ENCODE peak calls at places on chromosomes 13 and 19, in seven cellular contexts. One of them, this sample, is unnamed.

GRCh38 chr19:46862504-46862835 is 1.7 kb downstream of the ARHGAP35 start:
- DNase-seq in GM12878: no peak
- DNase-seq in HepG2: no peak
- DNase-seq in H1: no peak
- DNase-seq in HCT116: no peak
- DNase-seq in K562: no peak
- DNase-seq in SK-N-SH: no peak
- DNase-seq in this sample: no peak

GRCh38 chr13:48255954-48256353 is 22.9 kb downstream of the ITM2B start:
- DNase-seq in SK-N-SH: no peak
- DNase-seq in H1: no peak
- DNase-seq in HCT116: no peak
- DNase-seq in HepG2: no peak
- DNase-seq in GM12878: no peak
- DNase-seq in K562: no peak
- DNase-seq in this sample: no peak

GRCh38 chr13:40983725-40984669 is 35.1 kb downstream of the ELF1 start:
- DNase-seq in K562: no peak
- DNase-seq in H1: no peak
- DNase-seq in SK-N-SH: no peak
- DNase-seq in HepG2: no peak
- DNase-seq in HCT116: no peak
- DNase-seq in GM12878: no peak
- DNase-seq in this sample: no peak

GRCh38 chr13:112441226-112441625 is 65.1 kb downstream of the SPACA7 start:
- DNase-seq in HCT116: no peak
- DNase-seq in K562: no peak
- DNase-seq in GM12878: no peak
- DNase-seq in H1: no peak
- DNase-seq in SK-N-SH: no peak
- DNase-seq in HepG2: no peak
- DNase-seq in this sample: no peak

GRCh38 chr19:14116918-14117578 is 514 bp downstream of the PRKACA start:
- DNase-seq in SK-N-SH: peak
- DNase-seq in HepG2: no peak
- DNase-seq in HCT116: no peak
- DNase-seq in K562: peak
- DNase-seq in H1: no peak
- DNase-seq in GM12878: no peak
- DNase-seq in this sample: no peak

GRCh38 chr19:45518469-45518826 is 11.2 kb downstream of the VASP start:
- DNase-seq in GM12878: no peak
- DNase-seq in SK-N-SH: no peak
- DNase-seq in H1: no peak
- DNase-seq in K562: no peak
- DNase-seq in HCT116: no peak
- DNase-seq in HepG2: no peak
- DNase-seq in this sample: no peak

GRCh38 chr19:39167461-39168257 is 29.1 kb upstream of the NCCRP1 start:
- DNase-seq in H1: no peak
- DNase-seq in HepG2: no peak
- DNase-seq in K562: no peak
- DNase-seq in HCT116: no peak
- DNase-seq in SK-N-SH: no peak
- DNase-seq in GM12878: no peak
- DNase-seq in this sample: peak

GRCh38 chr13:29282096-29282495 is 313.4 kb downstream of the SLC7A1 start:
- DNase-seq in HepG2: no peak
- DNase-seq in SK-N-SH: no peak
- DNase-seq in H1: no peak
- DNase-seq in GM12878: no peak
- DNase-seq in HCT116: no peak
- DNase-seq in K562: no peak
- DNase-seq in this sample: no peak

GRCh38 chr19:45765365-45766292 is 3.4 kb downstream of the SIX5 start:
- DNase-seq in GM12878: no peak
- DNase-seq in K562: no peak
- DNase-seq in SK-N-SH: peak
- DNase-seq in H1: no peak
- DNase-seq in HepG2: no peak
- DNase-seq in HCT116: no peak
- DNase-seq in this sample: no peak

GRCh38 chr19:12956446-12957388 is at the start of gene GADD45GIP1:
- DNase-seq in HepG2: peak
- DNase-seq in HCT116: peak
- DNase-seq in SK-N-SH: peak
- DNase-seq in H1: peak
- DNase-seq in GM12878: peak
- DNase-seq in K562: peak
- DNase-seq in this sample: peak

GRCh38 chr19:28744014-28744413 is 468.9 kb downstream of the UQCRFS1 start:
- DNase-seq in HepG2: no peak
- DNase-seq in HCT116: no peak
- DNase-seq in H1: no peak
- DNase-seq in K562: no peak
- DNase-seq in GM12878: no peak
- DNase-seq in SK-N-SH: no peak
- DNase-seq in this sample: no peak

GRCh38 chr13:74867460-74867859 is 614.5 kb downstream of the TBC1D4 start:
- DNase-seq in K562: no peak
- DNase-seq in HepG2: no peak
- DNase-seq in HCT116: no peak
- DNase-seq in GM12878: no peak
- DNase-seq in H1: no peak
- DNase-seq in SK-N-SH: no peak
- DNase-seq in this sample: no peak

GRCh38 chr13:39036212-39036611 is 1.7 kb downstream of the PROSER1 start:
- DNase-seq in HCT116: no peak
- DNase-seq in HepG2: peak
- DNase-seq in H1: no peak
- DNase-seq in SK-N-SH: no peak
- DNase-seq in GM12878: no peak
- DNase-seq in K562: no peak
- DNase-seq in this sample: no peak

GRCh38 chr19:29523568-29523967 is 2.2 kb upstream of the VSTM2B start:
- DNase-seq in HCT116: no peak
- DNase-seq in K562: no peak
- DNase-seq in HepG2: no peak
- DNase-seq in SK-N-SH: no peak
- DNase-seq in H1: no peak
- DNase-seq in GM12878: no peak
- DNase-seq in this sample: no peak

GRCh38 chr13:110415669-110416068 is 108.6 kb downstream of the COL4A2 start:
- DNase-seq in K562: no peak
- DNase-seq in GM12878: no peak
- DNase-seq in HCT116: peak
- DNase-seq in SK-N-SH: no peak
- DNase-seq in H1: peak
- DNase-seq in HepG2: peak
- DNase-seq in this sample: peak

GRCh38 chr19:30815889-30816580 is 443.9 kb downstream of the ZNF536 start:
- DNase-seq in H1: no peak
- DNase-seq in HepG2: no peak
- DNase-seq in K562: no peak
- DNase-seq in SK-N-SH: no peak
- DNase-seq in HCT116: no peak
- DNase-seq in GM12878: no peak
- DNase-seq in this sample: no peak

GRCh38 chr19:14502334-14503092 is 6.6 kb upstream of the GIPC1 start:
- DNase-seq in SK-N-SH: no peak
- DNase-seq in K562: no peak
- DNase-seq in H1: no peak
- DNase-seq in HCT116: no peak
- DNase-seq in HepG2: peak
- DNase-seq in GM12878: no peak
- DNase-seq in this sample: no peak

DNA sequence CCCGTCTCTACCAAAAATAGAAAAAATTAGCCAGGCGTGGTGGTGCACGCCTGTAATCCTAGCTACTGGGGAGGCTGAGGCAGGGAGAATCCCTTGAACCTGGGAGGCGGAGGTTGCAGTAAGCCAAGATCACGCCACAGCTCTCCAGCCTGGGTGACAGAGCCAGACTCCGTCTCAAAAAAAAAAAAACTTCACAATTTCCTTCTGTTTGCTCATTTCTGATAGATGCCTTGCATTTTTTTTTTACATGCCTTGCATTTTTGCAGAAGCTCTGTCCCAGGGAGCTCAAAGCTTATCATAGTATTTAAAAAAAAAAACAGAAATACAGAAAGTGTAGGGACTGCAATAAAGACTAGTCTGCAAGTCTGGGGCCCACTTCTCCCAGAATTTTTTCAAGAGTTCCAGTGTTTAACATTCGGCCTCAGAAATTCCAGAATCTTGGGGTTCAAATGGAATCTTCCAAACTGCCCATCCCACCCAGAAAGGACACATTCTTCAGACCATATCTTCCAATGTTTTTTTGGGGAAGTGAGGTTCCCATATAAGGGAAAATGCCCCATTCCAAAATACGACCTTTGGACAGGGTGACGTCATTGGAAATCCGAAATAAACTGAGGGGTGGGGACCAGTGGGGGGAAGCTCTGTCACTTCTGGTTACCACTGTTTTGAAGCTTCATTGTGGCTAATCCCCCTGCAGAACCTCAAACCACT is 17.2 kb upstream of the RAB8A start:
- DNase-seq in K562: no peak
- DNase-seq in H1: no peak
- DNase-seq in HCT116: no peak
- DNase-seq in HepG2: no peak
- DNase-seq in SK-N-SH: no peak
- DNase-seq in GM12878: no peak
- DNase-seq in this sample: no peak
- TF ChIP-seq JUND in K562: no peak
- TF ChIP-seq JUND in H1: no peak
- TF ChIP-seq JUND in HCT116: no peak
- TF ChIP-seq JUND in HepG2: no peak
- TF ChIP-seq JUND in SK-N-SH: no peak
- TF ChIP-seq JUND in GM12878: no peak
- TF ChIP-seq JUND in this sample: no peak

DNA sequence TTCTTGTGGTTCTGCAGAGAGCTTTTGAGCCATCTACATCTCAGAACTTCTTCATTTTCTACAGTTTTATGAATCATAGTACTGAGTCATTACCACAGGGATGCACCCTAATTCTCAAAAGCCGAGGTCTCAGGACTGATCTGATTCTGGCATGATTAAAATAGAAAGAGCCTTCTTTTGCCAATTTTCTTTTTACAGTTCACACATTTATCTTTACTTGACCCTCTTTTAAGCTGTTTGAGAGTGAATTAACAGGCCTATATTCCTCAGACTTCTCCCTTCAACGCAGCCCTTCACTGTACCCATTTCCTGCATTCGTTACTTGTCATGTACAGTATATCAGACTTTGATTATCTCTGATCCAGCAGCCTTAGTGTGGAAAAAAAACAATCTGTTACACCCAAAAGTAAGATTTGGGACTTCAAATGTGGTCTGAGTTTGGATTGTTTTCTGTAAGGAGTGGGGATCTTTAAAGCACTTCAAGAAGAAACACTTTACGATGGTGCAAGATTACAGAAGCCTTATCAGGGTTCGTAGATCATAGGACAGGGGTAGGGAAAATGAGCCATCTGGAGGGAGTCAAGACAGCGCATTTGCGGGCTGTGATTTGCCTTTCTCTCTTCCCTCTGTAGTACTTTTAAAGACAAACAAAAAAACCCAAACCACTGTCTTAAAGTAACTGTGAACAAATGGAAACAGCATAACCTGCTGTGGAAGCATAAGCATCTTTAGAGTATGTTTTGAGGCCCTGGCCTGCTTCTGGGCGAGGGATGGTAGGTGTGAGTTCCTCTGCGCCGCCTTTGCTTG is 15.3 kb upstream of the GPR183 start:
- DNase-seq in GM12878: peak
- DNase-seq in K562: peak
- DNase-seq in HCT116: no peak
- DNase-seq in HepG2: no peak
- DNase-seq in SK-N-SH: no peak
- DNase-seq in H1: no peak
- DNase-seq in this sample: no peak
- TF ChIP-seq JUND in GM12878: peak
- TF ChIP-seq JUND in K562: peak
- TF ChIP-seq JUND in HCT116: peak
- TF ChIP-seq JUND in HepG2: no peak
- TF ChIP-seq JUND in SK-N-SH: peak
- TF ChIP-seq JUND in H1: no peak
- TF ChIP-seq JUND in this sample: no peak

GRCh38 chr13:97648881-97649224 is 214.9 kb downstream of the RAP2A start:
- DNase-seq in H1: no peak
- DNase-seq in K562: no peak
- DNase-seq in GM12878: no peak
- DNase-seq in HCT116: no peak
- DNase-seq in SK-N-SH: no peak
- DNase-seq in HepG2: no peak
- DNase-seq in this sample: no peak

GRCh38 chr13:97653741-97654140 is 219.8 kb downstream of the RAP2A start:
- DNase-seq in H1: no peak
- DNase-seq in SK-N-SH: no peak
- DNase-seq in HepG2: no peak
- DNase-seq in K562: no peak
- DNase-seq in GM12878: no peak
- DNase-seq in HCT116: no peak
- DNase-seq in this sample: peak

GRCh38 chr13:97648171-97648880 is 214.4 kb downstream of the RAP2A start:
- DNase-seq in H1: no peak
- DNase-seq in SK-N-SH: no peak
- DNase-seq in GM12878: no peak
- DNase-seq in HCT116: no peak
- DNase-seq in K562: no peak
- DNase-seq in HepG2: no peak
- DNase-seq in this sample: no peak
- TF ChIP-seq JUND in H1: no peak
- TF ChIP-seq JUND in SK-N-SH: no peak
- TF ChIP-seq JUND in GM12878: no peak
- TF ChIP-seq JUND in HCT116: no peak
- TF ChIP-seq JUND in K562: no peak
- TF ChIP-seq JUND in HepG2: no peak
- TF ChIP-seq JUND in this sample: no peak

GRCh38 chr19:6065685-6066365 is 44.5 kb downstream of the RFX2 start:
- DNase-seq in HepG2: peak
- DNase-seq in GM12878: no peak
- DNase-seq in K562: peak
- DNase-seq in HCT116: no peak
- DNase-seq in H1: no peak
- DNase-seq in SK-N-SH: no peak
- DNase-seq in this sample: no peak
- TF ChIP-seq JUND in HepG2: no peak
- TF ChIP-seq JUND in GM12878: no peak
- TF ChIP-seq JUND in K562: peak
- TF ChIP-seq JUND in HCT116: no peak
- TF ChIP-seq JUND in H1: no peak
- TF ChIP-seq JUND in SK-N-SH: no peak
- TF ChIP-seq JUND in this sample: no peak

This sample was measured in T47D.